ENCODE peak calls at places on chromosome X, in six cellular contexts. R, B, D, S, W and Y are unnamed samples.

GRCh38 chrX:43633081-43633480 is 23.0 kb upstream of the MAOA start:
- DNase-seq in R (no peak), B (no peak), D (no peak), S (no peak), W (no peak), Y (no peak)

GRCh38 chrX:79161655-79162054 is 17.2 kb downstream of the GPR174 start:
- DNase-seq in R (peak; percentile 89), B (no peak), D (no peak), S (peak; percentile 34), W (no peak), Y (no peak)

GRCh38 chrX:100316987-100317386 is 93.1 kb downstream of the PCDH19 start:
- DNase-seq in R (no peak), B (peak; percentile 4), D (no peak), S (no peak), W (no peak), Y (no peak)

GRCh38 chrX:55279832-55280231 is 15.1 kb upstream of the PAGE3 start:
- DNase-seq in R (no peak), B (no peak), D (no peak), S (no peak), W (no peak), Y (no peak)

GRCh38 chrX:56233100-56233499 is 944 bp downstream of the KLF8 start:
- DNase-seq in R (no peak), B (no peak), D (no peak), S (no peak), W (no peak), Y (no peak)

GRCh38 chrX:10507181-10507580 is 113.2 kb downstream of the MID1 start:
- DNase-seq in R (no peak), B (no peak), D (no peak), S (no peak), W (no peak), Y (no peak)

GRCh38 chrX:2451456-2452316 is 49.1 kb downstream of the DHRSX start:
- DNase-seq in R (no peak), B (no peak), D (no peak), S (no peak), W (no peak), Y (no peak)

GRCh38 chrX:119410027-119410819 is 11.1 kb downstream of the SLC25A43 start:
- DNase-seq in R (no peak), B (no peak), D (no peak), S (no peak), W (peak; percentile 39), Y (peak; percentile 3)

GRCh38 chrX:66149519-66149918 is 14.5 kb upstream of the HEPH start:
- DNase-seq in R (no peak), B (no peak), D (no peak), S (no peak), W (no peak), Y (no peak)

GRCh38 chrX:43750248-43750676 is 94.2 kb downstream of the MAOA start:
- DNase-seq in R (peak; percentile 70), B (peak; percentile 44), D (peak; percentile 2), S (peak; percentile 61), W (peak; percentile 34), Y (no peak)

GRCh38 chrX:131544218-131544617 is 344 bp downstream of the OR13H1 start:
- DNase-seq in R (no peak), B (no peak), D (no peak), S (no peak), W (no peak), Y (no peak)

GRCh38 chrX:46957299-46957698 is 45.1 kb downstream of the JADE3 start:
- DNase-seq in R (no peak), B (no peak), D (no peak), S (no peak), W (no peak), Y (no peak)

GRCh38 chrX:73943572-73943899 is 360.4 kb upstream of the ZCCHC13 start:
- DNase-seq in R (no peak), B (no peak), D (no peak), S (no peak), W (no peak), Y (no peak)

GRCh38 chrX:19513383-19513782 is 1.9 kb downstream of the MAP3K15 start:
- DNase-seq in R (no peak), B (no peak), D (no peak), S (no peak), W (no peak), Y (no peak)

GRCh38 chrX:107467271-107467670 is 17.8 kb downstream of the FRMPD3 start:
- DNase-seq in R (no peak), B (no peak), D (no peak), S (no peak), W (no peak), Y (no peak)

GRCh38 chrX:19625612-19626011 is 110.3 kb upstream of the MAP3K15 start:
- DNase-seq in R (no peak), B (no peak), D (no peak), S (no peak), W (no peak), Y (no peak)

GRCh38 chrX:42094208-42094607 is 170.9 kb upstream of the CASK start:
- DNase-seq in R (no peak), B (no peak), D (no peak), S (peak; percentile 5), W (no peak), Y (no peak)

GRCh38 chrX:17081969-17082368 is 135.5 kb downstream of the REPS2 start:
- DNase-seq in R (no peak), B (no peak), D (no peak), S (no peak), W (no peak), Y (no peak)

GRCh38 chrX:130136497-130136896 is 26.2 kb upstream of the ELF4 start:
- DNase-seq in R (no peak), B (no peak), D (no peak), S (no peak), W (no peak), Y (no peak)

GRCh38 chrX:17779434-17779833 is 42.1 kb downstream of the SCML1 start:
- DNase-seq in R (no peak), B (no peak), D (no peak), S (no peak), W (no peak), Y (no peak)

GRCh38 chrX:47523297-47523696 is 37.7 kb upstream of the ARAF start:
- DNase-seq in R (peak; percentile 68), B (peak; percentile 77), D (peak; percentile 9), S (peak; percentile 78), W (peak; percentile 86), Y (no peak)

GRCh38 chrX:115650916-115651315 is 89.9 kb downstream of the PLS3 start:
- DNase-seq in R (peak; percentile 60), B (peak; percentile 15), D (no peak), S (peak; percentile 8), W (no peak), Y (no peak)

GRCh38 chrX:46873746-46874145 is 36.9 kb downstream of the RP2 start:
- DNase-seq in R (no peak), B (no peak), D (no peak), S (no peak), W (no peak), Y (no peak)

GRCh38 chrX:40085714-40086113 is 12.0 kb downstream of the BCOR start:
- DNase-seq in R (no peak), B (no peak), D (no peak), S (no peak), W (peak; percentile 62), Y (no peak)
- H3K4me1 ChIP-seq in R (peaks cover 4% of the 10 kb centered on the region), B (peaks cover 28% of the 10 kb centered on the region), D (peaks cover 18% of the 10 kb centered on the region), S (peaks cover 66% of the 10 kb centered on the region), W (peaks cover 33% of the 10 kb centered on the region), Y (peaks cover 34% of the 10 kb centered on the region)

GRCh38 chrX:132613801-132614200 is 125.0 kb upstream of the MBNL3 start:
- DNase-seq in R (no peak), B (no peak), D (no peak), S (no peak), W (no peak), Y (no peak)

GRCh38 chrX:132615396-132616131 is 126.7 kb upstream of the MBNL3 start:
- DNase-seq in R (peak; percentile 61), B (peak; percentile 9), D (no peak), S (peak; percentile 47), W (peak; percentile 39), Y (no peak)

GRCh38 chrX:132612990-132613564 is 124.2 kb upstream of the MBNL3 start:
- DNase-seq in R (peak; percentile 22), B (peak; percentile 4), D (no peak), S (peak; percentile 49), W (peak; percentile 66), Y (no peak)

GRCh38 chrX:132610536-132610935 is 121.7 kb upstream of the MBNL3 start:
- DNase-seq in R (no peak), B (no peak), D (no peak), S (no peak), W (no peak), Y (no peak)

DNA sequence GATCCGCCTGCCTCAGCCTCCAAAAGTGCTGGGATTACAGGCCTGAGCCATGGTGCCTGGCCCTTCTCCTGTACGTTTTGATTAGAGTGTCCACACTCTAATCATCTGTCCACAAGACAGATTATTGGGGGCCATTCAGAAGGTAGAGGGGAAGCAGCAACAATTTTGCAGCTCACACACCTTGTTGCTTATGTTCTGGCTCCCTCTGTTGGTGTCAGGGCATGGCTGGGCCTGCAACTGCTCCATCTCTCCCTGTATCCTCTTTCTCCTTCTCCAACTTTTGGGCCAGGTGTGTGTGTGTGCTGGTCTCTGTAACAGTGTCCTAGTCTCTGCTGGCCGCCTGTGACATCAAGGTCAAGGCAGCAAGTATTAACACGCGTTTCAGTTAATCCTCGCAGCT is 125.5 kb upstream of the MBNL3 start:
- DNase-seq in R (peak; percentile 9), B (no peak), D (no peak), S (peak; percentile 15), W (no peak), Y (no peak)
- TF ChIP-seq CTCF in R (peak; percentile 35), B (peak; percentile 15), D (no peak), S (peak; percentile 54), W (no peak), Y (no peak)

GRCh38 chrX:136295380-136295779 is 5.4 kb upstream of the ADGRG4 start:
- DNase-seq in R (no peak), B (no peak), D (no peak), S (no peak), W (no peak), Y (no peak)

GRCh38 chrX:136292656-136293055 is 8.1 kb upstream of the ADGRG4 start:
- DNase-seq in R (no peak), B (no peak), D (no peak), S (no peak), W (no peak), Y (no peak)

GRCh38 chrX:136291824-136292223 is 8.9 kb upstream of the ADGRG4 start:
- DNase-seq in R (no peak), B (no peak), D (no peak), S (no peak), W (no peak), Y (no peak)
- H3K4me1 ChIP-seq in R (no peaks in the 10 kb centered on the region), B (no peaks in the 10 kb centered on the region), D (no peaks in the 10 kb centered on the region), S (no peaks in the 10 kb centered on the region), W (no peaks in the 10 kb centered on the region), Y (peaks cover 11% of the 10 kb centered on the region)

DNA sequence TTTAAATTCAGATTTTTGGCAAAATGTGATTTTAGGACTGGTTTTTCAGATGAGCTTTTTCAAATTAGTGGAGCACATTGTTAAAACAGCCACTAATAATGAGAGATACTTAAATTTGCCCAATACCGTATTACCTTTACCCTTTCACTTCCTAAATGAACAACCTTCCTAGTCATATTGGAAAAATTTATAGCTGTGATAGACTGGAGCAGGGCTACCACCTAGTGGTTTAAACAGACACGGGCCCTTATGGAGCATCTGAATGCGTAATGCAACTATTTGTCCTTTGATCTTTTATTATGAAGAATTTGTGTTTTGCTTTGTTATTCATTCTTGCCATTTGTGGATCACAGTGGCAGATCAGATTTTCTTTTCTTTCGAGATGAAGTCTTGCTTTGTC is 72.7 kb downstream of the KDM6A start:
- DNase-seq in R (no peak), B (no peak), D (no peak), S (peak; percentile 4), W (no peak), Y (no peak)
- TF ChIP-seq CTCF in R (peak; percentile 19), B (peak; percentile 30), D (no peak), S (peak; percentile 42), W (no peak), Y (no peak)